ENCODE peak calls at places on chromosomes 16 and 17, in four cellular contexts. R is Caki2, P is lower lobe of right lung, Z is amniotic epithelial cell. N is an unnamed sample.

GRCh38 chr16:6008656-6009055 is 911.1 kb upstream of the EEF2KMT start:
- DNase-seq in P (no peak), R (no peak), Z (no peak), N (no peak)

GRCh38 chr17:48153711-48154642 is 46.4 kb downstream of the SNX11 start:
- DNase-seq in R (peak), P (no peak), Z (peak), N (no peak)

GRCh38 chr17:79575229-79575628 is 35.6 kb downstream of the RBFOX3 start:
- DNase-seq in P (peak), R (no peak), Z (no peak), N (no peak)

GRCh38 chr16:86962259-86962658 is 354.9 kb downstream of the C16orf95 start:
- DNase-seq in R (no peak), P (no peak), Z (no peak), N (no peak)

GRCh38 chr16:27364493-27365141 is 37.4 kb upstream of the IL21R start:
- DNase-seq in Z (peak), P (no peak), R (no peak), N (no peak)

GRCh38 chr16:14302031-14302398 is 230.9 kb downstream of the MRTFB start:
- DNase-seq in Z (peak), R (peak), P (no peak), N (no peak)

GRCh38 chr16:56419740-56420548 is 5.4 kb downstream of the AMFR start:
- DNase-seq in R (no peak), P (no peak), Z (no peak), N (no peak)

GRCh38 chr17:42655528-42655927 is 3.6 kb upstream of the TUBG2 start:
- DNase-seq in P (no peak), Z (peak), R (no peak), N (no peak)

GRCh38 chr17:773467-774319 is 8.4 kb downstream of the GLOD4 start:
- DNase-seq in P (no peak), R (no peak), Z (no peak), N (no peak)

GRCh38 chr16:75764154-75764768 is 38.0 kb upstream of the CPHXL start:
- DNase-seq in R (peak), Z (peak), P (no peak), N (no peak)

GRCh38 chr17:15742051-15742795 is 10.1 kb downstream of the TBC1D26 start:
- DNase-seq in P (no peak), R (no peak), Z (no peak), N (no peak)

GRCh38 chr17:80979547-80980378 is 11.9 kb upstream of the CHMP6 start:
- DNase-seq in Z (no peak), R (no peak), P (no peak), N (no peak)

GRCh38 chr17:40443988-40444899 is 994 bp downstream of the IGFBP4 start:
- DNase-seq in P (no peak), Z (no peak), R (peak), N (no peak)

GRCh38 chr16:10514369-10515055 is 65.9 kb downstream of the EMP2 start:
- DNase-seq in R (peak), P (no peak), Z (peak), N (no peak)

GRCh38 chr17:34386925-34387550 is 24.0 kb upstream of the CCL1 start:
- DNase-seq in R (no peak), Z (no peak), P (no peak), N (no peak)

GRCh38 chr16:3094289-3095027 is 4.6 kb downstream of the ZSCAN10 start:
- DNase-seq in P (no peak), Z (peak), R (no peak), N (no peak)

GRCh38 chr16:50334106-50334975 is 34.4 kb downstream of the BRD7 start:
- DNase-seq in P (no peak), R (no peak), Z (no peak), N (no peak)

GRCh38 chr17:39146273-39146672 is 5.2 kb downstream of the PLXDC1 start:
- DNase-seq in Z (no peak), P (no peak), R (no peak), N (no peak)

GRCh38 chr17:73595068-73595865 is 49.0 kb downstream of the SDK2 start:
- DNase-seq in Z (no peak), R (no peak), P (peak), N (no peak)

GRCh38 chr17:1300580-1300905 is 21.1 kb downstream of the TRARG1 start:
- DNase-seq in R (no peak), P (no peak), Z (no peak), N (no peak)

GRCh38 chr16:1918312-1918889 is at the start of gene HS3ST6:
- DNase-seq in Z (no peak), R (no peak), P (no peak), N (no peak)

GRCh38 chr16:14241631-14242030 is 170.5 kb downstream of the MRTFB start:
- DNase-seq in R (no peak), Z (no peak), P (no peak), N (no peak)

GRCh38 chr16:88796278-88796677 is 7.3 kb upstream of the CDT1 start:
- DNase-seq in Z (no peak), R (no peak), P (no peak), N (no peak)

GRCh38 chr17:48589060-48589830 is 796 bp downstream of the HOXB3 start:
- DNase-seq in Z (no peak), R (no peak), P (no peak), N (no peak)

GRCh38 chr16:88593489-88593888 is 23.3 kb downstream of the ZC3H18 start:
- DNase-seq in P (no peak), Z (no peak), R (no peak), N (no peak)

GRCh38 chr17:36980281-36980761 is 31.6 kb downstream of the AATF start:
- DNase-seq in Z (no peak), R (peak), P (no peak), N (no peak)

GRCh38 chr16:72537684-72538083 is 365.7 kb upstream of the PMFBP1 start:
- DNase-seq in R (no peak), Z (peak), P (no peak), N (no peak)

GRCh38 chr17:79160980-79161621 is 86.5 kb downstream of the ENGASE start:
- DNase-seq in Z (no peak), R (no peak), P (no peak), N (no peak)

GRCh38 chr17:72683506-72684404 is 408.7 kb downstream of the SLC39A11 start:
- DNase-seq in Z (peak), R (peak), P (peak), N (no peak)

GRCh38 chr17:81398170-81398854 is 3.1 kb downstream of the BAHCC1 start:
- DNase-seq in Z (peak), R (no peak), P (no peak), N (no peak)

GRCh38 chr16:8958344-8958808 is 5.3 kb downstream of the USP7 start:
- DNase-seq in P (no peak), R (no peak), Z (peak), N (no peak)

GRCh38 chr17:64056269-64057005 is 36.0 kb upstream of the ICAM2 start:
- DNase-seq in R (no peak), Z (no peak), P (no peak), N (no peak)

GRCh38 chr16:87561200-87562105 is 40.9 kb upstream of the JPH3 start:
- DNase-seq in P (no peak), Z (no peak), R (no peak), N (no peak)

GRCh38 chr16:52548261-52549010 is 1.5 kb upstream of the TOX3 start:
- DNase-seq in R (no peak), Z (no peak), P (no peak), N (no peak)

GRCh38 chr16:75943705-75944514 is 217.6 kb upstream of the CPHXL start:
- DNase-seq in P (no peak), R (no peak), Z (no peak), N (no peak)

N was measured in omental fat pad.